ENCODE peak calls at places on chromosomes 4 and X, in five cellular contexts. O is DND-41, Y is spleen, J is pancreas, D is cardiac muscle cell. S is an unnamed sample.

GRCh38 chr4:23234018-23234417 is 541.3 kb downstream of the GBA3 start:
- DNase-seq in D (no peak), Y (no peak), O (no peak), J (no peak), S (no peak)

GRCh38 chr4:143353797-143354196 is 17.1 kb downstream of the GAB1 start:
- DNase-seq in J (no peak), Y (no peak), O (no peak), D (no peak), S (no peak)

GRCh38 chr4:10492486-10492885 is 35.3 kb upstream of the ZNF518B start:
- DNase-seq in Y (no peak), J (no peak), O (no peak), D (no peak), S (no peak)

GRCh38 chrX:41258871-41259270 is 75.1 kb upstream of the DDX3X start:
- DNase-seq in D (no peak), Y (no peak), J (peak), O (no peak), S (no peak)

GRCh38 chrX:24343719-24344118 is 16.7 kb upstream of the SUPT20HL1 start:
- DNase-seq in D (no peak), O (no peak), Y (no peak), J (no peak), S (no peak)

GRCh38 chr4:107794001-107794400 is 30.7 kb upstream of the SGMS2 start:
- DNase-seq in O (no peak), D (no peak), J (no peak), Y (no peak), S (peak)

GRCh38 chr4:10019521-10020051 is 1.7 kb downstream of the SLC2A9 start:
- DNase-seq in O (no peak), D (no peak), J (no peak), Y (no peak), S (no peak)

GRCh38 chrX:155544886-155545285 is 67.9 kb downstream of the TMLHE start:
- DNase-seq in O (no peak), Y (no peak), J (no peak), D (no peak), S (no peak)

GRCh38 chrX:51395807-51396728 is 63.4 kb downstream of the NUDT10 start:
- DNase-seq in J (peak), D (peak), O (no peak), Y (peak), S (no peak)

GRCh38 chrX:39247536-39247935 is 446.3 kb downstream of the MID1IP1 start:
- DNase-seq in O (no peak), Y (no peak), J (no peak), D (no peak), S (no peak)

GRCh38 chr4:78056265-78057129 is 626 bp upstream of the FRAS1 start:
- DNase-seq in D (peak), O (peak), Y (peak), J (peak), S (no peak)
- TF ChIP-seq CTCF in D (peak), O (no peak), Y (no peak), J (no peak), S (peak)

DNA sequence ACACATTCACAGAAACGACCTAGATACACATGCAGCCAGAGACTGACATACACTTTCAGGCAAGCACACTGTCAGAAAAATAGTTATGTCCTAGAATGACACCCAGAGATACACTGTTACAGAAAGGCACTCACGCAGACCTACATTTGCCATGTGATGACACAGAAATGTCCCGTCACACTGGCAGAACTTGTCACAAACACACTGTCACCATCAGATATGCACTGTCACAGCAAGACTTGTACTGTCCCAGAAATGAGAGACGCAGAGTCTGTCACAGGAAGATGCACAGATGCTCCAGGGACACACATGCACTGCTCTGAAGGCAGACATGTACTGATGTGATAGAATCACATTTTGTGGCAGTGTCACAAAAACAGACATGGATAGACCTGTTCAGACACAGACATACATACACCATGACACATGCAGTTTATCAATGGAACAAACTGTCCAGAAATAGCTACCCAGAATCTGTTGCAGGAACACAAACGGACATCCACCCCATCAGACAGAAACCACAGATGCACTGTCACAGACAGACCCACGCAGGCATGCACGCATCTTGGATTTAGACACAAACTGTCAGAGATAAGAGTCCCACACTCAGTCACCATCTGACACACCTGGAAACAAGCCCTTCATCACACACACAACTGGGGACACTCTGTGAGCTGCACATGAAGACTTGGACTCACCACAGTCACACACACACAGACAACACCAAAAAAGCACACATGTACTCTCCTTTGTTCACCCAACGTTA is 1.3 kb upstream of the PIM2 start:
- DNase-seq in Y (no peak), O (no peak), J (no peak), D (no peak), S (no peak)
- H3K4me3 ChIP-seq in Y (no peak), O (peak), J (no peak), D (peak), S (no peak)

DNA sequence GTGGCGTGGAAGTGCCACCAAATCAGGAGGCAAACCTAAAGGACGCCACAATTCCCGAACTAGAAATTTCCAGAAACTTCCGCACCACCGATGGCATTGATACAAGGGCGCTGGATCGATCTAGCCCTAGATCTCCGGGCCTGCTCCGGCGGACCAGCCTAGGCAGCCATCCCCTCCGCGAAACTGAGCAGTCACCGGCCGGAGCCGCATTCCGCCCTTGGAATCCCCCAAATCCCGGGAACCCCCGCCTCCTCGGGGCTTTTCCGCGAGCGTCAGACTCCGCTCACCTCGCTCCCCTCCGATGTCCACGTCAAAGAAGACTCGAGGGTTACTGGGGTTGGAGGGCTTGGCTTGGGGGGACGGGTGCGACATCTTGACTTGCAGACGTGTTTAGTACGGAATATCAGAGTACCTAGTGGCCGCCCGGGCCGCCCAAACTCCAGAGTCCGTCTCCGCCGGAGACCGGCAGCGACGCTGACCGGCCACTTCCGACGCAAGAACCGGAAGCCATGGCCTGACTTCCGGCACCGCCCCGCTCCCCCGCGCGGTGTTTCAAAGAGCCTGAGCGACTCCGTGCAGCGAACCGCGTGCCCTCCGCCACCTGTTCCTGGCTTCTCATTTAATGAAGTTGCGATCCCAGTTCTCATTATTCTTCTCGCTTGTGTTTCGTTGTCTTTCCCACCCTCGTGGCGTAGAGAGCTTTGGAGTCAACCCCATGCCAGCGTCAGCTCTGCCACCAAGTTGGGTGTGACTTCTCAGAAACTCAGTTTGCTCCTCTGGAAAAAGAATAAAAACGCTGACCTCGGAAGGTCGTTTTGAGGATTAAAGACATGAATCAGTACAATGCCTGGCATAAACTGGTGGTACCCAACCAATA is at the start of gene PPID:
- DNase-seq in J (peak), O (peak), D (peak), Y (peak), S (peak)
- TF ChIP-seq CTCF in J (no peak), O (no peak), D (peak), Y (no peak), S (no peak)

GRCh38 chr4:80462537-80463207 is 127.1 kb downstream of the CFAP299 start:
- DNase-seq in O (no peak), Y (no peak), D (no peak), J (no peak), S (no peak)
- H3K4me3 ChIP-seq in O (peak), Y (no peak), D (no peak), J (no peak), S (no peak)

DNA sequence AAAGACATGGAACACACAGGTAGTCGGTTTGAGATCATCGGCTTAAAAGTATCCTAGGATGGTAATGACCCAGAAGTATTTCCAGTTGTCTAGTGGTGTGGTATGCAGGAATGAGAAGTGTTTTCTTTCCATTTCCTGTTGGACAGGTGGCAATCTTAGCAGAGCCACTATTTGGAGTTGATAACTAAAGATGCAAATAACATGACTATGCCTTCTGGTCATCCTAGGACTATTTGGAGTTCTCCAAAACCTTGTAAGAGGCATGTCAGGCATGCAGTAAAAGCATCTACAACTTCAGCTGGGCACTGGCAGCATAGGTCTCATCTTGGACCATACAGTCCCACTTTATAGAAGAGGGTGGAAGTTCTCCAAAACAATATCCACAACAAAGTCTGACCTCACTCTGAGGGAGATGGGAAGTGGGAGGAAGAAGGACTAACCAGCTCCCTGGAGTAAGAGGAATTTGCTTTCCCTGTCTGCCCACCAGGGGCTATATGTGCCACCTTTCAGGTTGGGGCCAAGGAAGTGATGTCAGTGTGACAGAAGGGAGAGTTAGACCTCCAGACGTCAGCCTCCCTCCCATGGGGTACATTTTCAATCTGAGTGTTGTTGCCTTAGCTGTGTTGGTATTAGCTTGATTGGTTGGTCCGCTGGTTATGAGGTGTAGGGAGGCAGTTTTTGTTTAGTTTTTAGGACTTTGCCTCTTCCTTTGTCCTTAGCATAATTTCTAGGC is 101.2 kb upstream of the MYOZ2 start:
- DNase-seq in J (no peak), O (no peak), Y (no peak), D (no peak), S (no peak)
- TF ChIP-seq CTCF in J (no peak), O (no peak), Y (no peak), D (no peak), S (no peak)

S was measured in retinal pigment epithelial cell.